ENCODE peak calls at places on chromosomes 5 and 9, in nine cellular contexts. One of them, this sample, is unnamed.

GRCh38 chr5:37715957-37716356 is 123.9 kb downstream of the GDNF start:
- DNase-seq in AG10803: no peak
- DNase-seq in ovary: no peak
- DNase-seq in astrocyte of the spinal cord: no peak
- DNase-seq in activated naive CD8-positive, alpha-beta T cell treated with anti-CD3 and anti-CD28 coated beads, Interleukin-2, amount 50 U/mL, for 16 hours: no peak
- DNase-seq in left colon: no peak
- DNase-seq in activated T-helper 2 cell treated with anti-CD3 and anti-CD28 coated beads, Interferon-gamma antibody, Interleukin-2, Interleukin-4, amounts not matched to agents 10 μg/mL and 5 μg/mL and 100 μg/mL, durations not matched to agents 14 hours and 24 hours and 36 hours: no peak
- DNase-seq in activated CD4-positive, alpha-beta T cell treated with anti-CD3 and anti-CD28 coated beads, Interleukin-2, amount 10 ng/mL, durations not matched to agents 7 days and 5 days: no peak
- DNase-seq in fibroblast of pulmonary artery: no peak
- DNase-seq in this sample: no peak

GRCh38 chr5:132777209-132778069 is at the start of gene SEPTIN8:
- DNase-seq in AG10803: peak; percentile 57
- DNase-seq in ovary: peak; percentile 69
- DNase-seq in astrocyte of the spinal cord: no peak
- DNase-seq in activated naive CD8-positive, alpha-beta T cell treated with anti-CD3 and anti-CD28 coated beads, Interleukin-2, amount 50 U/mL, for 16 hours: no peak
- DNase-seq in left colon: peak; percentile 50
- DNase-seq in activated T-helper 2 cell treated with anti-CD3 and anti-CD28 coated beads, Interferon-gamma antibody, Interleukin-2, Interleukin-4, amounts not matched to agents 10 μg/mL and 5 μg/mL and 100 μg/mL, durations not matched to agents 14 hours and 24 hours and 36 hours: peak; percentile 46
- DNase-seq in activated CD4-positive, alpha-beta T cell treated with anti-CD3 and anti-CD28 coated beads, Interleukin-2, amount 10 ng/mL, durations not matched to agents 7 days and 5 days: peak; percentile 41
- DNase-seq in fibroblast of pulmonary artery: peak; percentile 43
- DNase-seq in this sample: peak; percentile 48

GRCh38 chr9:108191065-108191464 is 664.7 kb downstream of the ACTL7B start:
- DNase-seq in AG10803: no peak
- DNase-seq in ovary: no peak
- DNase-seq in astrocyte of the spinal cord: peak; percentile 13
- DNase-seq in activated naive CD8-positive, alpha-beta T cell treated with anti-CD3 and anti-CD28 coated beads, Interleukin-2, amount 50 U/mL, for 16 hours: no peak
- DNase-seq in left colon: no peak
- DNase-seq in activated T-helper 2 cell treated with anti-CD3 and anti-CD28 coated beads, Interferon-gamma antibody, Interleukin-2, Interleukin-4, amounts not matched to agents 10 μg/mL and 5 μg/mL and 100 μg/mL, durations not matched to agents 14 hours and 24 hours and 36 hours: no peak
- DNase-seq in activated CD4-positive, alpha-beta T cell treated with anti-CD3 and anti-CD28 coated beads, Interleukin-2, amount 10 ng/mL, durations not matched to agents 7 days and 5 days: no peak
- DNase-seq in fibroblast of pulmonary artery: no peak
- DNase-seq in this sample: no peak

GRCh38 chr9:19232117-19232829 is 1.8 kb downstream of the DENND4C start:
- DNase-seq in AG10803: peak; percentile 6
- DNase-seq in ovary: no peak
- DNase-seq in astrocyte of the spinal cord: peak; percentile 23
- DNase-seq in activated naive CD8-positive, alpha-beta T cell treated with anti-CD3 and anti-CD28 coated beads, Interleukin-2, amount 50 U/mL, for 16 hours: no peak
- DNase-seq in left colon: no peak
- DNase-seq in activated T-helper 2 cell treated with anti-CD3 and anti-CD28 coated beads, Interferon-gamma antibody, Interleukin-2, Interleukin-4, amounts not matched to agents 10 μg/mL and 5 μg/mL and 100 μg/mL, durations not matched to agents 14 hours and 24 hours and 36 hours: no peak
- DNase-seq in activated CD4-positive, alpha-beta T cell treated with anti-CD3 and anti-CD28 coated beads, Interleukin-2, amount 10 ng/mL, durations not matched to agents 7 days and 5 days: no peak
- DNase-seq in fibroblast of pulmonary artery: peak; percentile 7
- DNase-seq in this sample: no peak

GRCh38 chr5:36450229-36451024 is 148.7 kb upstream of the RANBP3L start:
- DNase-seq in AG10803: peak; percentile 9
- DNase-seq in ovary: no peak
- DNase-seq in astrocyte of the spinal cord: no peak
- DNase-seq in activated naive CD8-positive, alpha-beta T cell treated with anti-CD3 and anti-CD28 coated beads, Interleukin-2, amount 50 U/mL, for 16 hours: no peak
- DNase-seq in left colon: no peak
- DNase-seq in activated T-helper 2 cell treated with anti-CD3 and anti-CD28 coated beads, Interferon-gamma antibody, Interleukin-2, Interleukin-4, amounts not matched to agents 10 μg/mL and 5 μg/mL and 100 μg/mL, durations not matched to agents 14 hours and 24 hours and 36 hours: no peak
- DNase-seq in activated CD4-positive, alpha-beta T cell treated with anti-CD3 and anti-CD28 coated beads, Interleukin-2, amount 10 ng/mL, durations not matched to agents 7 days and 5 days: no peak
- DNase-seq in fibroblast of pulmonary artery: no peak
- DNase-seq in this sample: no peak

GRCh38 chr5:81395262-81395661 is 1.3 kb upstream of the ACOT12 start:
- DNase-seq in AG10803: no peak
- DNase-seq in ovary: no peak
- DNase-seq in astrocyte of the spinal cord: no peak
- DNase-seq in activated naive CD8-positive, alpha-beta T cell treated with anti-CD3 and anti-CD28 coated beads, Interleukin-2, amount 50 U/mL, for 16 hours: no peak
- DNase-seq in left colon: no peak
- DNase-seq in activated T-helper 2 cell treated with anti-CD3 and anti-CD28 coated beads, Interferon-gamma antibody, Interleukin-2, Interleukin-4, amounts not matched to agents 10 μg/mL and 5 μg/mL and 100 μg/mL, durations not matched to agents 14 hours and 24 hours and 36 hours: no peak
- DNase-seq in activated CD4-positive, alpha-beta T cell treated with anti-CD3 and anti-CD28 coated beads, Interleukin-2, amount 10 ng/mL, durations not matched to agents 7 days and 5 days: no peak
- DNase-seq in fibroblast of pulmonary artery: no peak
- DNase-seq in this sample: no peak

GRCh38 chr9:123798203-123798602 is 131.7 kb downstream of the DENND1A start:
- DNase-seq in AG10803: no peak
- DNase-seq in ovary: no peak
- DNase-seq in astrocyte of the spinal cord: no peak
- DNase-seq in activated naive CD8-positive, alpha-beta T cell treated with anti-CD3 and anti-CD28 coated beads, Interleukin-2, amount 50 U/mL, for 16 hours: no peak
- DNase-seq in left colon: no peak
- DNase-seq in activated T-helper 2 cell treated with anti-CD3 and anti-CD28 coated beads, Interferon-gamma antibody, Interleukin-2, Interleukin-4, amounts not matched to agents 10 μg/mL and 5 μg/mL and 100 μg/mL, durations not matched to agents 14 hours and 24 hours and 36 hours: no peak
- DNase-seq in activated CD4-positive, alpha-beta T cell treated with anti-CD3 and anti-CD28 coated beads, Interleukin-2, amount 10 ng/mL, durations not matched to agents 7 days and 5 days: no peak
- DNase-seq in fibroblast of pulmonary artery: no peak
- DNase-seq in this sample: no peak

GRCh38 chr9:19552282-19552681 is 143.5 kb downstream of the ACER2 start:
- DNase-seq in AG10803: no peak
- DNase-seq in ovary: no peak
- DNase-seq in astrocyte of the spinal cord: no peak
- DNase-seq in activated naive CD8-positive, alpha-beta T cell treated with anti-CD3 and anti-CD28 coated beads, Interleukin-2, amount 50 U/mL, for 16 hours: no peak
- DNase-seq in left colon: no peak
- DNase-seq in activated T-helper 2 cell treated with anti-CD3 and anti-CD28 coated beads, Interferon-gamma antibody, Interleukin-2, Interleukin-4, amounts not matched to agents 10 μg/mL and 5 μg/mL and 100 μg/mL, durations not matched to agents 14 hours and 24 hours and 36 hours: no peak
- DNase-seq in activated CD4-positive, alpha-beta T cell treated with anti-CD3 and anti-CD28 coated beads, Interleukin-2, amount 10 ng/mL, durations not matched to agents 7 days and 5 days: no peak
- DNase-seq in fibroblast of pulmonary artery: no peak
- DNase-seq in this sample: no peak

GRCh38 chr9:35051069-35051967 is 21.1 kb downstream of the VCP start:
- DNase-seq in AG10803: peak; percentile 30
- DNase-seq in ovary: no peak
- DNase-seq in astrocyte of the spinal cord: peak; percentile 49
- DNase-seq in activated naive CD8-positive, alpha-beta T cell treated with anti-CD3 and anti-CD28 coated beads, Interleukin-2, amount 50 U/mL, for 16 hours: no peak
- DNase-seq in left colon: no peak
- DNase-seq in activated T-helper 2 cell treated with anti-CD3 and anti-CD28 coated beads, Interferon-gamma antibody, Interleukin-2, Interleukin-4, amounts not matched to agents 10 μg/mL and 5 μg/mL and 100 μg/mL, durations not matched to agents 14 hours and 24 hours and 36 hours: peak; percentile 33
- DNase-seq in activated CD4-positive, alpha-beta T cell treated with anti-CD3 and anti-CD28 coated beads, Interleukin-2, amount 10 ng/mL, durations not matched to agents 7 days and 5 days: peak; percentile 61
- DNase-seq in fibroblast of pulmonary artery: peak; percentile 76
- DNase-seq in this sample: peak; percentile 66

GRCh38 chr5:38948501-38948900 is 102.7 kb downstream of the OSMR start:
- DNase-seq in AG10803: peak; percentile 78
- DNase-seq in ovary: no peak
- DNase-seq in astrocyte of the spinal cord: peak; percentile 22
- DNase-seq in activated naive CD8-positive, alpha-beta T cell treated with anti-CD3 and anti-CD28 coated beads, Interleukin-2, amount 50 U/mL, for 16 hours: no peak
- DNase-seq in left colon: no peak
- DNase-seq in activated T-helper 2 cell treated with anti-CD3 and anti-CD28 coated beads, Interferon-gamma antibody, Interleukin-2, Interleukin-4, amounts not matched to agents 10 μg/mL and 5 μg/mL and 100 μg/mL, durations not matched to agents 14 hours and 24 hours and 36 hours: no peak
- DNase-seq in activated CD4-positive, alpha-beta T cell treated with anti-CD3 and anti-CD28 coated beads, Interleukin-2, amount 10 ng/mL, durations not matched to agents 7 days and 5 days: no peak
- DNase-seq in fibroblast of pulmonary artery: peak; percentile 66
- DNase-seq in this sample: no peak

GRCh38 chr5:167839065-167839464 is 452.4 kb upstream of the WWC1 start:
- DNase-seq in AG10803: peak; percentile 63
- DNase-seq in ovary: no peak
- DNase-seq in astrocyte of the spinal cord: no peak
- DNase-seq in activated naive CD8-positive, alpha-beta T cell treated with anti-CD3 and anti-CD28 coated beads, Interleukin-2, amount 50 U/mL, for 16 hours: no peak
- DNase-seq in left colon: no peak
- DNase-seq in activated T-helper 2 cell treated with anti-CD3 and anti-CD28 coated beads, Interferon-gamma antibody, Interleukin-2, Interleukin-4, amounts not matched to agents 10 μg/mL and 5 μg/mL and 100 μg/mL, durations not matched to agents 14 hours and 24 hours and 36 hours: no peak
- DNase-seq in activated CD4-positive, alpha-beta T cell treated with anti-CD3 and anti-CD28 coated beads, Interleukin-2, amount 10 ng/mL, durations not matched to agents 7 days and 5 days: no peak
- DNase-seq in fibroblast of pulmonary artery: no peak
- DNase-seq in this sample: no peak

GRCh38 chr5:170579623-170580022 is 75.8 kb downstream of the KCNIP1 start:
- DNase-seq in AG10803: no peak
- DNase-seq in ovary: no peak
- DNase-seq in astrocyte of the spinal cord: no peak
- DNase-seq in activated naive CD8-positive, alpha-beta T cell treated with anti-CD3 and anti-CD28 coated beads, Interleukin-2, amount 50 U/mL, for 16 hours: no peak
- DNase-seq in left colon: no peak
- DNase-seq in activated T-helper 2 cell treated with anti-CD3 and anti-CD28 coated beads, Interferon-gamma antibody, Interleukin-2, Interleukin-4, amounts not matched to agents 10 μg/mL and 5 μg/mL and 100 μg/mL, durations not matched to agents 14 hours and 24 hours and 36 hours: no peak
- DNase-seq in activated CD4-positive, alpha-beta T cell treated with anti-CD3 and anti-CD28 coated beads, Interleukin-2, amount 10 ng/mL, durations not matched to agents 7 days and 5 days: no peak
- DNase-seq in fibroblast of pulmonary artery: no peak
- DNase-seq in this sample: no peak

This sample was measured in activated CD8-positive, alpha-beta T cell treated with anti-CD3 and anti-CD28 coated beads, Interleukin-2, amount 10 ng/mL, durations not matched to agents 7 days and 5 days.